ENCODE peak calls at places on chromosomes 2 and 18, in ten cellular contexts. R is OCI-LY7, G is mucosa of descending colon, D is HepG2, J is tibial artery, P is astrocyte of the spinal cord, N is gastrocnemius medialis, U is brain microvascular endothelial cell, Y is IMR-90, L is sigmoid colon. C is an unnamed sample.
A peak's percentile ranks its signal among the peaks of the same experiment; 100 is the strongest.

GRCh38 chr2:202072737-202073396 is at the start of gene KIAA2012:
- DNase-seq in R (no peak), G (no peak), D (no peak), J (no peak), P (no peak), N (no peak), U (no peak), Y (no peak), L (no peak), C (no peak)

GRCh38 chr18:78788161-78788560 is 191.5 kb upstream of the SALL3 start:
- DNase-seq in R (no peak), G (no peak), D (no peak), J (no peak), P (no peak), N (no peak), U (no peak), Y (no peak), L (peak; percentile 52), C (no peak)

GRCh38 chr2:120564213-120565094 is 171.2 kb upstream of the GLI2 start:
- DNase-seq in R (no peak), G (no peak), D (peak; percentile 92), J (no peak), P (no peak), N (no peak), U (no peak), Y (no peak), L (no peak), C (no peak)

GRCh38 chr2:199309973-199310372 is 147.8 kb downstream of the SATB2 start:
- DNase-seq in R (peak; percentile 96), G (no peak), D (no peak), J (no peak), P (no peak), N (no peak), U (no peak), Y (no peak), L (no peak), C (no peak)

GRCh38 chr18:32848836-32849235 is 76.0 kb upstream of the KLHL14 start:
- DNase-seq in R (no peak), G (no peak), D (no peak), J (no peak), P (peak; percentile 66), N (no peak), U (no peak), Y (no peak), L (no peak), C (peak; percentile 16)

GRCh38 chr18:26133652-26134051 is at the start of gene PSMA8:
- DNase-seq in R (no peak), G (no peak), D (no peak), J (no peak), P (no peak), N (no peak), U (no peak), Y (no peak), L (no peak), C (no peak)

GRCh38 chr2:176098366-176099158 is 1.0 kb upstream of the HOXD12 start:
- DNase-seq in R (no peak), G (no peak), D (no peak), J (no peak), P (no peak), N (no peak), U (no peak), Y (no peak), L (no peak), C (no peak)

GRCh38 chr2:1550658-1551316 is 137.5 kb downstream of the TPO start:
- DNase-seq in R (peak; percentile 55), G (peak; percentile 66), D (no peak), J (no peak), P (peak; percentile 33), N (no peak), U (no peak), Y (peak; percentile 22), L (peak; percentile 75), C (no peak)

GRCh38 chr2:65300134-65300771 is 72.6 kb downstream of the ACTR2 start:
- DNase-seq in R (no peak), G (peak; percentile 16), D (no peak), J (peak; percentile 88), P (peak; percentile 81), N (peak; percentile 87), U (peak; percentile 60), Y (peak; percentile 76), L (peak; percentile 96), C (no peak)

GRCh38 chr2:101197814-101198213 is 46.6 kb upstream of the TBC1D8 start:
- DNase-seq in R (no peak), G (no peak), D (no peak), J (no peak), P (no peak), N (no peak), U (no peak), Y (no peak), L (no peak), C (no peak)

GRCh38 chr18:62621546-62621945 is 93.8 kb upstream of the PHLPP1 start:
- DNase-seq in R (no peak), G (no peak), D (no peak), J (no peak), P (no peak), N (no peak), U (peak; percentile 27), Y (no peak), L (no peak), C (no peak)

GRCh38 chr2:203533696-203534471 is 1.2 kb downstream of the RAPH1 start:
- DNase-seq in R (peak; percentile 41), G (peak; percentile 23), D (no peak), J (no peak), P (peak; percentile 77), N (no peak), U (peak; percentile 27), Y (peak; percentile 78), L (no peak), C (peak; percentile 75)

GRCh38 chr2:235642446-235643107 is 148.7 kb downstream of the AGAP1 start:
- DNase-seq in R (no peak), G (no peak), D (no peak), J (peak; percentile 56), P (peak; percentile 58), N (no peak), U (peak; percentile 60), Y (peak; percentile 82), L (no peak), C (no peak)

GRCh38 chr2:71703981-71704545 is 250.7 kb downstream of the DYSF start:
- DNase-seq in R (no peak), G (no peak), D (no peak), J (no peak), P (no peak), N (no peak), U (no peak), Y (no peak), L (no peak), C (no peak)

GRCh38 chr18:48367557-48367956 is 41.6 kb downstream of the ZBTB7C start:
- DNase-seq in R (no peak), G (no peak), D (no peak), J (no peak), P (no peak), N (no peak), U (no peak), Y (no peak), L (no peak), C (no peak)

GRCh38 chr18:1585881-1586488 is 681.3 kb downstream of the ADCYAP1 start:
- DNase-seq in R (peak; percentile 38), G (no peak), D (peak; percentile 20), J (no peak), P (peak; percentile 49), N (no peak), U (peak; percentile 3), Y (peak; percentile 3), L (no peak), C (peak; percentile 18)
- TF ChIP-seq CTCF in R (peak; percentile 82), G (no peak), D (peak; percentile 61), J (peak; percentile 36), P (peak; percentile 33), N (no peak), U (peak; percentile 37), Y (peak; percentile 34), L (no peak), C (peak; percentile 41)

GRCh38 chr2:170712653-170713279 is 2.4 kb upstream of the SP5 start:
- DNase-seq in R (no peak), G (no peak), D (no peak), J (no peak), P (no peak), N (no peak), U (no peak), Y (no peak), L (no peak), C (no peak)

GRCh38 chr2:170711196-170711773 is 3.9 kb upstream of the SP5 start:
- DNase-seq in R (no peak), G (no peak), D (peak; percentile 81), J (no peak), P (no peak), N (no peak), U (no peak), Y (no peak), L (no peak), C (no peak)

GRCh38 chr2:170711774-170712652 is 3.1 kb upstream of the SP5 start:
- DNase-seq in R (no peak), G (peak; percentile 9), D (peak; percentile 99), J (no peak), P (no peak), N (no peak), U (no peak), Y (no peak), L (no peak), C (no peak)

GRCh38 chr2:170707821-170708795 is 7.0 kb upstream of the SP5 start:
- DNase-seq in R (no peak), G (no peak), D (no peak), J (no peak), P (no peak), N (no peak), U (no peak), Y (no peak), L (no peak), C (no peak)

GRCh38 chr2:170710609-170710979 is 4.5 kb upstream of the SP5 start:
- DNase-seq in R (no peak), G (no peak), D (no peak), J (no peak), P (no peak), N (no peak), U (no peak), Y (no peak), L (no peak), C (no peak)
- H3K4me3 ChIP-seq in R (no peak overlapping the region), G (no peak overlapping the region), D (peak overlapping the region; percentile 95), J (no peak overlapping the region), P (no peak overlapping the region), N (no peak overlapping the region), U (no peak overlapping the region), Y (no peak overlapping the region), L (no peak overlapping the region), C (no peak overlapping the region)

DNA sequence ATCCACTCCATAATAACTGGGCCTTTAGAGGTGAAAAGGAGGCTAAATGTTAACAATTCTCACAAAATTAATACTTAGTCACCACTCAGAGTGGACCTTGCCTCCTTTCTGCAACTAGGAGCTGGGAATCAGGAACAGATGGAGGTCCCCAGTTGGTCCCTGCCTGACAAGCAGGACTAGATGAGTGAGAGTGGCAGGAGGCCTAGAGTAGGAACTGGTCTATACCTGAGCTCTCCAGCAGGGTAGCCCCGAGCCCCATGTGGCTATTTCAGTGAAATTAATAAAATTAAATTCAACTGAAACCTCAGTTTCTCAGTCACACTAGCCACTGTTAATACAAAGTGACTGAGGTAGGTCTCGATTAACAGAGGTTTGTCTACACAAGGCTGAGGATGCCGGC is 150.5 kb downstream of the MYO5B start:
- DNase-seq in R (no peak), G (no peak), D (no peak), J (no peak), P (no peak), N (no peak), U (no peak), Y (no peak), L (no peak), C (no peak)
- TF ChIP-seq CTCF in R (no peak), G (no peak), D (no peak), J (no peak), P (no peak), N (no peak), U (peak; percentile 11), Y (no peak), L (no peak), C (no peak)

GRCh38 chr2:94995516-94995915 is 30.0 kb upstream of the MAL start:
- DNase-seq in R (no peak), G (no peak), D (no peak), J (no peak), P (no peak), N (no peak), U (no peak), Y (no peak), L (no peak), C (no peak)
- H3K4me3 ChIP-seq in R (no peak overlapping the region), G (no peak overlapping the region), D (no peak overlapping the region), J (no peak overlapping the region), P (no peak overlapping the region), N (no peak overlapping the region), U (no peak overlapping the region), Y (no peak overlapping the region), L (no peak overlapping the region), C (no peak overlapping the region)